ENCODE peak calls at places on chromosomes 7 and 10, in nine cellular contexts. J is retinal pigment epithelial cell, K is neural crest cell, U is fibroblast of mammary gland, G is IMR-90, V is H1, R is Calu3, X is foreskin fibroblast, B is colonic mucosa. Z is an unnamed sample.

GRCh38 chr7:123865517-123866117 is 20.6 kb downstream of the HYAL4 start:
- DNase-seq in J (peak), K (peak), U (peak), G (peak), V (no peak), R (peak), X (peak), B (peak), Z (peak)

GRCh38 chr7:44244282-44244681 is 43.5 kb downstream of the YKT6 start:
- DNase-seq in J (no peak), K (peak), U (no peak), G (no peak), V (no peak), R (peak), X (no peak), B (no peak), Z (no peak)

GRCh38 chr10:69647819-69648218 is 17.8 kb downstream of the FAM241B start:
- DNase-seq in J (no peak), K (no peak), U (no peak), G (no peak), V (no peak), R (no peak), X (no peak), B (no peak), Z (peak)

GRCh38 chr10:34109952-34110702 is 705.0 kb downstream of the PARD3 start:
- DNase-seq in J (no peak), K (no peak), U (peak), G (peak), V (no peak), R (no peak), X (no peak), B (no peak), Z (no peak)

GRCh38 chr10:76327441-76327840 is 896.0 kb downstream of the LRMDA start:
- DNase-seq in J (no peak), K (no peak), U (no peak), G (no peak), V (no peak), R (no peak), X (no peak), B (no peak), Z (no peak)

GRCh38 chr10:35289198-35289597 is 47.1 kb upstream of the CCNY start:
- DNase-seq in J (no peak), K (no peak), U (no peak), G (no peak), V (no peak), R (no peak), X (no peak), B (no peak), Z (no peak)

GRCh38 chr10:97842658-97843295 is 6.9 kb upstream of the GOLGA7B start:
- DNase-seq in J (no peak), K (no peak), U (no peak), G (no peak), V (no peak), R (no peak), X (no peak), B (no peak), Z (no peak)

GRCh38 chr7:28389504-28390385 is 22.6 kb upstream of the CREB5 start:
- DNase-seq in J (no peak), K (no peak), U (peak), G (peak), V (no peak), R (peak), X (peak), B (no peak), Z (no peak)

GRCh38 chr10:48309711-48310226 is 3.3 kb downstream of the MAPK8 start:
- DNase-seq in J (peak), K (no peak), U (peak), G (peak), V (no peak), R (no peak), X (peak), B (no peak), Z (peak)

GRCh38 chr7:101200862-101201599 is at the start of gene MOGAT3:
- DNase-seq in J (no peak), K (no peak), U (no peak), G (no peak), V (no peak), R (no peak), X (no peak), B (peak), Z (peak)

GRCh38 chr7:123966936-123967335 is 41.9 kb downstream of the SPAM1 start:
- DNase-seq in J (no peak), K (no peak), U (no peak), G (no peak), V (no peak), R (peak), X (no peak), B (no peak), Z (no peak)

GRCh38 chr7:122010116-122010515 is 133.9 kb downstream of the AASS start:
- DNase-seq in J (no peak), K (no peak), U (no peak), G (no peak), V (no peak), R (no peak), X (no peak), B (no peak), Z (no peak)

GRCh38 chr7:122006687-122007086 is 133.7 kb downstream of the PTPRZ1 start:
- DNase-seq in J (no peak), K (no peak), U (peak), G (no peak), V (no peak), R (peak), X (no peak), B (no peak), Z (no peak)
- TF ChIP-seq CTCF in J (no peak), K (no peak), U (no peak), G (no peak), V (no peak), R (no peak), X (no peak), B (no peak), Z (no peak)

DNA sequence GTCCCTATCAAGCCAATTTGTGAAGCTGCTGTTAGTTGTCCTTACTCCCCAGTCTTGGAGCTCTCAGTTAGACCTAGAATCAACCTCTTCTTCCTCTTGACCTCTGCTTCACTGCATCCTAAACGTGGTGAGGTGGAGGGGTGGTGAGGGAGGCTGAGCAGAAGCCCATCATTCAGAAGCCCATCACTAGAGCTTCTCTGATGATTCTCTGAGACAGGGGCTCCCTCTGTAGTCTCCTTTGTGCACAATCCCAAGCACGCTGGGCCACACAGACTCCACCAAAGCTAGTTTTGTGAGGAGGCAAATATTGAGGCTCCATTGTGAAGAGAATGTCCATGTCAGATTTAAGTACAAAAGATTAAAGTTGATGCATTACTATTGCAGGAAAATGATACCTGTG is 163.8 kb upstream of the PRSS1 start:
- DNase-seq in J (no peak), K (no peak), U (no peak), G (no peak), V (no peak), R (no peak), X (peak), B (no peak), Z (no peak)
- TF ChIP-seq CTCF in J (no peak), K (no peak), U (peak), G (peak), V (no peak), R (no peak), X (peak), B (no peak), Z (no peak)

DNA sequence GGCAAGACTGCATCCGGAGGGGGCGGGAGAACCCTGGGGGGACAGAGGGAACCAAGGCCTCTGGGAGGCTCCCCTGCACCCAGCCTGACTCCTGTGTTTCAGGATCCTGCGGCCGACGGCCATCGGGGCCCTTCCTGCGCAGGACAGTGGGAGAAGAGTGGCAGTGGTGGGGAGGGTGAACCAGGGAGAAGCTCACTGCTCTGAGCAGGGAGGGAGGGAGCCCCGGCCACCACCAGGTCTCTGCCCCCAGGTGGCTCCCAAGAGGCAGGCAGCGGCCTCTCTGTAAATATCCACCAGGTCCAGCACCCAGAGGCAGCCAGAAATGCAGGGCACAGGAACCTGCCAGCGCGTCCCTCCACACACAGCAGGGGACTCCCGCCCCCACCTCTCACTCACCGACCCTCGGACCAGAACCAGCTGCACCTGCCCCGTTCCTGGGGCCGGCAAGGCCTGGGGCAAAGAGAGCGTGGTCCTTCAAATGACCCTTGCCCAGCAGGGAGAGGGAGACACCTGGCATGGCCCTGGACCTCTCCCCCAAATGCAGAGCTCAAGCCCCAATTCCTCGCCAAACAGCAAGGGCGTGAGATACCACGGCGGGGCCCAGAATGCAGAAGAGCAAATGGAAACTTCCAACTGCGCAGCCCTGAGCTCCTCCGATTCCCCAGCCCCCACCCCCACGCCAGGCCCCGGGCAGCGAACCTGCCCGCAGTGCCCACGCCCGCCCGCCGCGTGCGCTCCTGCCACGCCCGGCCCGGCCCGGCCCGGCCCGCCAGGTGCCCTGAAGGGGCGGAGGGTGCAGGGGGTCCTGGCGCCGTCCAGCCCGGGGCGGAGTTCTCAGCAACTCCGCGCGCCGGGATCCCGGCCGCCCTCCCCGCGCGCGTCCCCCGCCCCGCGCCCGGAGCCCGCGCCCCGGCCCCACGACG is 805 bp downstream of the RASGEF1A start:
- DNase-seq in J (no peak), K (no peak), U (no peak), G (no peak), V (no peak), R (peak), X (peak), B (peak), Z (peak)
- TF ChIP-seq CTCF in J (peak), K (no peak), U (no peak), G (no peak), V (no peak), R (peak), X (peak), B (no peak), Z (peak)

DNA sequence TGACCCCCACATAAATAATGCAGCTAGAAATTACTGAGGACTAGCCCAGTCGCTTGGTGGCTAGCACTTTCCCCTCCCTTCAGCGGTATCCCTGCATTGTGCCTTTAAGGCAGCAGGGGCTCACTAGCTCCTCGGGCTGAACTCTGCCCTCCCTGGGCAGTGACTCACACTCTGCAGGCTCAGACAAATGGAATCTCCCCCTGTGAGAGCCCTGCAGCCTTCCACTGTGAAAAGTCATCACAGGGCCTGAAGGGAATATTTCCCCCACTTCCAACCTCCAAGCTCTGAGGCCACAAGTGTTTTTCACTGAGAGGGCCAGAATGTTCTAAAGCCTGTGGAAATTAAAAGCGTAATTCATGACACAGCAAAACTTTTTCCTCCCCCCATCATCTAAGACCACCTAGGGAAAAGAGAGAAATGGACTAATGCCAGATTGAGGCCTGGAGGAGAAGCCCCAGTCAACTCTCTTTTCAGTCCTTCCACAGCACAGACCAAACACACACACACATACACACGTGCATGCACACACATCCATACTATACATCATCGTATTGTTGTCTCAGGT is 93.6 kb upstream of the COL1A2 start:
- DNase-seq in J (peak), K (peak), U (peak), G (peak), V (peak), R (peak), X (peak), B (peak), Z (peak)
- TF ChIP-seq CTCF in J (peak), K (no peak), U (peak), G (peak), V (peak), R (no peak), X (peak), B (no peak), Z (peak)

DNA sequence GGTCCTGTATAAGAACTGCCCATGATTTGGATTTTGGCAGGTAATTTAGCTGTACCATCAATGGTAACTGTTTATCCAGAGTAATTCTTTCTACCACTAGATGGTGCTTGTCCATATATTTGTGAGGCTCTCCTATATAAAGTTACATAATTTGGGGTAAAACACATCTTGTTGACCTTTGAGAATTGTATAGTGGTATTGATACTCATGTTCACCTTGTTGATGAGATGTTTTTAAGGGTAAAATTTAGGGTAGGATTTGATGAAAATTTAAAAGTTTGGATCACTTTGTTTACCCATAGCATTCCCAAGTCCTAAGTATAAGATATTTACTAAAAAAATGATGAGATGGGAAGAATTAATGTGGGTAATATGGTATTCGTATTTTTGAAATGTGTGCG is 31.6 kb downstream of the ST7 start:
- DNase-seq in J (no peak), K (no peak), U (peak), G (peak), V (no peak), R (no peak), X (peak), B (no peak), Z (no peak)
- TF ChIP-seq CTCF in J (peak), K (peak), U (peak), G (peak), V (no peak), R (peak), X (peak), B (peak), Z (peak)

DNA sequence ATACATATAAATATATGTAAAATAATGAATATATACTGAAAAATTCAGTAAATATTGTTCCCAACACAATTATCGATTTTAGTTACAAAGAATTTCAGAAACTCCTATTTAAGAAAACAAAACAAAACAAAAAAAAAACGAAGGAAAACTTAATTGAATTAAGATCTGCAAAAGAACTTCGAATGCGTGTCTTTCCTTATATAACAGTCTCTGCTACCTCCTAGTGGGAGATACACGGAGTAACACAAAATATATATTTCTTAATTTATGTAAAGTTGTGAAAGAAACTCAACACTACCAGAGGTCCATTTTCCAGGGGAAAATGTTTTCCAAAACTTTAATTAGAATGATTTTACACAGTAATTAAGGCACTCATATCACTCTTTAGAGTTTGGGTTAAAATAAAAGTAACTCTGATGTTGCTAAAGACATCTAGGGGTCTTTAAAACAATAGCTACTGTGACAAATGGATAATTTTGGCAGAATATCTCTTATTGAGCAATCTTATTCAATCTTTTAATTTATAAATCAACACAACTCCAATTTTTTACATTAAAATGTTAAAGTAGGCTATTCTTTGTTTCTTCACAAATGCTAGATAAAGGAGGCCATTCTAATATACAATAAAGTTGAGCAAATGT is 41.6 kb downstream of the NEBL start:
- DNase-seq in J (no peak), K (no peak), U (peak), G (peak), V (no peak), R (no peak), X (peak), B (no peak), Z (no peak)
- TF ChIP-seq CTCF in J (peak), K (peak), U (peak), G (peak), V (no peak), R (no peak), X (no peak), B (no peak), Z (peak)

DNA sequence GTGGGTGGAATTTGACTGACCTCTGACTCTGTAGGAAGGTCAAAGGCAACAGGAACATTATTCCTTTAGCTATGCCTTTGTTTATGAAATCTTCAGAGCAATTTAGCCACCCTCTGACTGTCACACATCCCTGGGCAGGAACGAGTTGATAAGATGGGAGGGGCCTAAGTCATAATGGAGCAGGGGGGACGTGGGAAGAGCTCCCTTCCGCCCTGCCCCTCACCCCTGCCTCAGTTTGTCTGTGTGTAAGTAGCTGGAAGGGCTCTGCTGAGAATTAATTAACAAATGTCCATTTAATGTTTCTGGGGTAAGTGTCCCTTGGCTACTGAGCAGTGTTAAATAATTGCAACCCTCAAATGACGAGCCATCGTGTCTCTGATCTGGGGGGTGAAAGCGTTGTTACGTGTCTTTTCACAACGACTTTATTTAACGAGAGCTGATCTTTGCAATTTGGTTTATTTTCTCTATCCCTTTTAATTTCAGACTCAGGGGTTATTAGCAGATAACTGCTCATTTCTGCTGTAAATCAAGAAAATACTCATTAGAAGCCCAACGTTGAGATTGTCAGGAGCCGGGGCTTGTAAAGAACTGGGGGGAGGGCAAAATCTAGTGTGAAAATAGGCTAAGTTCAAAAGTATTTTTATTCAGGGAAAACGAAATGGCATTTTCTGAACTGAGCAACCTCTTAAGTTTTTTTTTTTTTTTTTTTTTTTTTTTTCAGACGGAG is 12.5 kb upstream of the UNCX start:
- DNase-seq in J (no peak), K (no peak), U (no peak), G (no peak), V (no peak), R (no peak), X (no peak), B (no peak), Z (no peak)
- TF ChIP-seq CTCF in J (no peak), K (no peak), U (no peak), G (no peak), V (no peak), R (no peak), X (no peak), B (no peak), Z (no peak)